ENCODE peak calls at places on chromosomes 12 and 14, in five cellular contexts. Y is A549, X is small intestine, Z is body of pancreas, W is fibroblast of lung. E is an unnamed sample. For H3K4me1 and H3K9me3, the result is how much of the 10 kb centered on the place peaks cover.

GRCh38 chr12:113103756-113104450 is 31.7 kb downstream of the RASAL1 start:
- DNase-seq in X (peak), Y (peak), W (no peak), Z (peak), E (peak)

GRCh38 chr12:20439634-20440033 is 71.3 kb downstream of the PDE3A start:
- DNase-seq in W (no peak), Z (no peak), X (no peak), Y (no peak), E (no peak)

GRCh38 chr12:2240390-2240789 is 187.6 kb downstream of the CACNA1C start:
- DNase-seq in Z (no peak), Y (no peak), W (no peak), X (no peak), E (no peak)

GRCh38 chr12:108875682-108876361 is 4.1 kb upstream of the DAO start:
- DNase-seq in X (no peak), W (no peak), Z (no peak), Y (no peak), E (no peak)

GRCh38 chr12:75236206-75236605 is 26.6 kb upstream of the KCNC2 start:
- DNase-seq in X (no peak), W (no peak), Y (no peak), Z (no peak), E (peak)

GRCh38 chr14:101687756-101688546 is 73.6 kb upstream of the PPP2R5C start:
- DNase-seq in X (peak), Y (no peak), W (no peak), Z (no peak), E (no peak)

GRCh38 chr12:65822732-65823480 is 1.4 kb upstream of the HMGA2 start:
- DNase-seq in Z (no peak), Y (peak), X (peak), W (peak), E (peak)

GRCh38 chr12:131047789-131048610 is 94.3 kb downstream of the ADGRD1 start:
- DNase-seq in Z (no peak), Y (no peak), W (no peak), X (no peak), E (no peak)

GRCh38 chr14:93987815-93988476 is 9.2 kb upstream of the CCDC197 start:
- DNase-seq in Z (no peak), X (no peak), Y (no peak), W (no peak), E (no peak)

GRCh38 chr12:74896186-74896585 is 313.5 kb downstream of the KCNC2 start:
- DNase-seq in Y (no peak), W (no peak), Z (no peak), X (no peak), E (peak)

GRCh38 chr12:62848418-62848817 is 86.5 kb downstream of the PPM1H start:
- DNase-seq in X (no peak), Z (no peak), W (peak), Y (peak), E (peak)

GRCh38 chr14:102848830-102849521 is 71.7 kb downstream of the TRAF3 start:
- DNase-seq in X (peak), Y (no peak), W (peak), Z (no peak), E (no peak)

GRCh38 chr12:25730489-25731349 is 177.6 kb upstream of the LMNTD1 start:
- DNase-seq in X (no peak), W (no peak), Z (no peak), Y (no peak), E (peak)

GRCh38 chr14:38311655-38312054 is 55.8 kb upstream of the CLEC14A start:
- DNase-seq in W (peak), X (no peak), Z (no peak), Y (no peak), E (no peak)

GRCh38 chr14:64767215-64767964 is 63.2 kb downstream of the PLEKHG3 start:
- DNase-seq in Z (no peak), X (no peak), W (no peak), Y (no peak), E (no peak)

GRCh38 chr14:68195126-68195525 is 375.5 kb downstream of the RAD51B start:
- DNase-seq in X (no peak), Z (no peak), Y (peak), W (no peak), E (peak)

GRCh38 chr12:50283924-50284236 is 560 bp upstream of the LIMA1 start:
- DNase-seq in W (peak), X (no peak), Y (no peak), Z (peak), E (no peak)

GRCh38 chr14:77543240-77543551 is 44.6 kb upstream of the ISM2 start:
- DNase-seq in Z (no peak), X (no peak), W (no peak), Y (no peak), E (no peak)

GRCh38 chr12:69994593-69995222 is 169.7 kb downstream of the MYRFL start:
- DNase-seq in W (no peak), Y (no peak), X (peak), Z (no peak), E (no peak)

GRCh38 chr12:92436847-92437246 is 265.9 kb upstream of the PLEKHG7 start:
- DNase-seq in Z (no peak), W (no peak), X (no peak), Y (no peak), E (no peak)

GRCh38 chr12:94027561-94027960 is 120.8 kb upstream of the PLXNC1 start:
- DNase-seq in W (no peak), Y (no peak), Z (no peak), X (peak), E (no peak)

GRCh38 chr14:65160091-65160490 is 57.8 kb upstream of the MAX start:
- DNase-seq in W (no peak), X (no peak), Z (no peak), Y (no peak), E (no peak)

GRCh38 chr12:59087077-59087673 is 166.9 kb upstream of the LRIG3 start:
- DNase-seq in W (peak), X (peak), Z (peak), Y (no peak), E (peak)

GRCh38 chr14:69819607-69820006 is 22.6 kb upstream of the SLC10A1 start:
- DNase-seq in Z (no peak), W (no peak), Y (no peak), X (no peak), E (no peak)

GRCh38 chr14:53683229-53683628 is 273.4 kb downstream of the BMP4 start:
- DNase-seq in Z (no peak), Y (no peak), W (peak), X (no peak), E (no peak)

GRCh38 chr12:122950276-122950675 is 16.0 kb downstream of the ABCB9 start:
- DNase-seq in X (no peak), W (no peak), Z (no peak), Y (no peak), E (no peak)

GRCh38 chr12:57627504-57628279 is 5.3 kb downstream of the B4GALNT1 start:
- DNase-seq in Y (no peak), X (no peak), Z (no peak), W (no peak), E (no peak)

GRCh38 chr12:108972226-108972757 is 48.6 kb downstream of the SVOP start:
- DNase-seq in Z (no peak), X (no peak), Y (no peak), W (no peak), E (no peak)

GRCh38 chr12:40405419-40405818 is 180.6 kb downstream of the LRRK2 start:
- DNase-seq in X (no peak), W (no peak), Z (no peak), Y (no peak), E (no peak)

GRCh38 chr12:51025182-51025747 is 919 bp downstream of the SLC11A2 start:
- DNase-seq in Z (no peak), W (peak), Y (no peak), X (peak), E (no peak)

GRCh38 chr12:9331218-9331626 is 123.0 kb upstream of the PZP start:
- DNase-seq in Z (peak), W (peak), X (peak), Y (peak), E (peak)

GRCh38 chr12:26798669-26799068 is 34.3 kb downstream of the ITPR2 start:
- DNase-seq in W (no peak), Y (no peak), Z (no peak), X (no peak), E (no peak)

GRCh38 chr12:26800858-26801257 is 32.1 kb downstream of the ITPR2 start:
- DNase-seq in Z (no peak), Y (no peak), X (no peak), W (no peak), E (no peak)

GRCh38 chr12:26800347-26800746 is 32.6 kb downstream of the ITPR2 start:
- DNase-seq in Y (no peak), W (no peak), X (no peak), Z (no peak), E (no peak)

GRCh38 chr12:26798013-26798412 is 35.0 kb downstream of the ITPR2 start:
- DNase-seq in Y (no peak), X (no peak), Z (no peak), W (peak), E (no peak)

GRCh38 chr12:26799741-26800140 is 33.3 kb downstream of the ITPR2 start:
- DNase-seq in Y (no peak), W (no peak), X (no peak), Z (no peak), E (no peak)
- H3K4me1 ChIP-seq in Y (under half), W (under half), X (under half), Z (under half), E (under half)

DNA sequence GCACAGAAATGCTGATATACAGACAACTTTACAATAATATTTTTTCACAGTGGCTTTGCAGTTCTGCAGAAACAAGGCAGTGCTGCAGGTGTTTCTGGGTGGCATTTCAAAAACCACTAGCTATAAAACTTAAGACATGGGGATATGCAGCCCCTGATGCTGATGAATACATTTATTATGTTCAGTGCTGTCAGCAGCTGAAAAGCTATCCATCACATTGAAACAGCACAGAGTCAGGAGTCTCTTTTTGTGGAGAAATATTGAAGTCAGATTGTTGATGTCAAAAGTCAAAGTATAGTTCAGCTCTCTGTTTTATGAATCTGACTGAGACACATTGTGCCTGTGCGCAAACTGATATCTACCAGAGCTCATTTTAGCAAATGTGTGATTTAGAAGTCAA is 467.7 kb downstream of the PRKD1 start:
- DNase-seq in W (no peak), X (no peak), Y (no peak), Z (no peak), E (no peak)
- H3K9me3 ChIP-seq in W (under half), X (under half), Y (under half), Z (under half), E (under half)

DNA sequence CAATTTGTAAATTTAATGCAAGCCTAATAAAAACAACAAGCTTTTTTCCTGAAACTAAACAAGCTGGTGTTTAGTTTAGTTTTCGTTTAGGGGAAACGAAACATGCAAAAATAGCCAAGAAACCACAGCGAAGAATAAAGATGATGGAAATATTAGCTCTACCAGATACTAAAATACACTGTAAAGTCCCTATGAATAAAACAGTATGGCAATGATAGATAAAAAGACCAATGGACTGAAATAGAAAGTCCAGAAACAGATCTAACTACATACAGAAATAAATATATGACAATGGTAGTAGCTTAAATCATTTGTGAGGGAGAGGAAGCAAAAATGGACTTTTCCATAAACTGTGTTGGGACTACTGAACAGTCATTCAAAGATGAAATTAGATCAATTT is 26.4 kb downstream of the ATP2B1 start:
- DNase-seq in W (no peak), Y (no peak), X (no peak), Z (no peak), E (no peak)
- H3K4me1 ChIP-seq in W (under half), Y (under half), X (under half), Z (under half), E (under half)

DNA sequence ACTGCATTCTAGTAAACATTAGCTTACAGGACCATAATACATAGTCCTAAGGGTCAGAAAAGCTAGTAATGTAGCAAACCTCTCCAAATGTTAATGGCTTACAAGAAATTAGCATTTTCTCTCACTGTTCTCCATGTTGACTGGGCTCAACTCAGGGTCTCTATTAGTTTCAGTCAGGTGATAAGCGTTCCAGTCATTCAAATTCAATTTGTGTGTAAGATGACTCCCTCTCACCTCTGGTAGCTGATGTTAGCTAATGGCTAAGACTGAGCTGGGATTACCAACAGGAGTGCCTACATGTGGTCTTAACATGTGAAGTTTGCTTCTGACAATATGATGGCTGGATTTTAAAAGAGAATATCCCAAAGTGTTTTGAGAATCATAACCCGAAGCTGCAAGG is 630.5 kb upstream of the USP15 start:
- DNase-seq in Y (no peak), Z (no peak), W (no peak), X (no peak), E (no peak)
- H3K9me3 ChIP-seq in Y (under half), Z (under half), W (under half), X (under half), E (under half)

GRCh38 chr12:12811343-12811742 is 1.8 kb upstream of the DDX47 start:
- DNase-seq in Y (no peak), Z (no peak), W (no peak), X (no peak), E (no peak)
- H3K4me1 ChIP-seq in Y (half or more), Z (under half), W (under half), X (under half), E (half or more)

DNA sequence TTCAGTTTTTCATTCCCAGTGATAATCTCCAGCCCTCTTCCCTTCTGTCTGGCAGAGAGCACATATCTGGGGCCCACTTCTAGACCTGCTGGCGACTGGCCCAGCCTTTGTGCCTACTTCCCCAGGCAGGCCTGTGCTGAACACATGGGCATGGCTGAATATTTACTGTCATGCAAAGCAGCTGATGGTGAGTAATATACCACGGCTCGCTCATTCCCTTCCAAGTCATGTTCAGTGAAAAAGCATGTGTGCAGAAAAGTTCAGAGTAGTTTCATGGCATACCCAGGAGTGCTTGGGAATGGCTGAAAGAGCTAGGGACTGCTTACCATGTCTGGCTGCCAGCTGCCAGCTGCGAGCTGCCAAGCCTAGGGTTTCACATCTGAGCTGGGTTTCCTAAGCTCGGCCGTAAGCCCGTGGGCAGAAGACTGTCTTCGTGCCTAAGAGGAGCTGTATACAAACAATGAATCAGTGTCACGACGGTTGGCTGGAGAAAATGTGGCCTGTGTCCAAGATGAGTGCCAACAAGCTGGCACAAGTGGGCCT is 179.9 kb upstream of the PELI2 start:
- DNase-seq in Y (no peak), X (peak), W (peak), Z (no peak), E (peak)
- H3K9me3 ChIP-seq in Y (under half), X (under half), W (under half), Z (under half), E (under half)

DNA sequence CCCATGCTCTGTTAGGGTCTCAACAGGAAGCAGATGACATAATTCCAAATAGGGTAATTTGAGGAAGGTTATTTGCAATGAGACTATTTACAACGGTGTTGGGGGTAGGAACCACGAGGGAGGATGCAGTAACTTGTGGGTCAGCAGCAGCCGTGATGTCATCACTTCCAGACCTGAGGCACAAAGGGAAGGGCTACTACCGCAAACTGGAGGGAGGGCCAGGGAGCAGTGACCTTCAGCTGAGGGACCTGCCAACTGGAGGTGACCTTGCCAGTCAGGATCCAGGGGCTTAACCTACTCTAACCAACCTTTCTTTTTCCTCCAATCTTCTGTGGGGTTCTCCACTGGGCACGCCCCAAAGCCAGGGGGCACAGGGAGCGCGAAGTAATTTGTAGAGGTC is 1.7 kb upstream of the VRK1 start:
- DNase-seq in X (no peak), Y (no peak), W (no peak), Z (no peak), E (no peak)
- H3K4me1 ChIP-seq in X (under half), Y (under half), W (under half), Z (under half), E (under half)